ENCODE peak calls at places on chromosome 7, in ten cellular contexts. U is CD8-positive, alpha-beta memory T cell; O is breast epithelium; D is transverse colon; I is naive thymus-derived CD4-positive, alpha-beta T cell; X is suprapubic skin; T is tibial nerve; M is AG04449; P is NB4; R is kidney. L is an unnamed sample.

GRCh38 chr7:26420600-26420999 is 128.9 kb downstream of the SNX10 start:
- DNase-seq in P (no peak), T (no peak), I (no peak), O (no peak), U (no peak), D (no peak), M (no peak), X (no peak), R (no peak), L (no peak)

GRCh38 chr7:38934536-38934935 is 25.5 kb upstream of the VPS41 start:
- DNase-seq in D (no peak), P (peak), R (no peak), M (no peak), T (no peak), I (no peak), X (no peak), U (no peak), O (no peak), L (no peak)

GRCh38 chr7:6136475-6136874 is 105.3 kb downstream of the ANKRD61 start:
- DNase-seq in X (no peak), D (no peak), T (no peak), P (no peak), U (no peak), O (no peak), R (no peak), M (no peak), I (no peak), L (no peak)

GRCh38 chr7:77544523-77544922 is 7.4 kb downstream of the PTPN12 start:
- DNase-seq in T (no peak), M (no peak), O (no peak), U (no peak), P (no peak), R (no peak), X (no peak), I (no peak), D (no peak), L (no peak)

GRCh38 chr7:28669329-28669728 is 257.0 kb downstream of the CREB5 start:
- DNase-seq in U (no peak), I (no peak), P (peak), D (no peak), M (no peak), X (no peak), T (no peak), R (no peak), O (no peak), L (no peak)

GRCh38 chr7:100854146-100854895 is 1.8 kb downstream of the SLC12A9 start:
- DNase-seq in D (no peak), T (no peak), R (peak), M (no peak), U (no peak), X (no peak), I (no peak), P (no peak), O (no peak), L (no peak)

GRCh38 chr7:72476608-72477305 is 64.6 kb upstream of the CALN1 start:
- DNase-seq in M (no peak), O (no peak), U (no peak), R (no peak), X (no peak), P (no peak), I (no peak), D (no peak), T (no peak), L (no peak)

GRCh38 chr7:131196808-131197207 is 130.9 kb upstream of the MKLN1 start:
- DNase-seq in I (no peak), O (no peak), U (no peak), D (no peak), T (no peak), R (no peak), P (peak), X (no peak), M (no peak), L (peak)

GRCh38 chr7:27961255-27961654 is 219.3 kb downstream of the JAZF1 start:
- DNase-seq in R (no peak), O (no peak), I (no peak), P (peak), U (no peak), T (no peak), X (no peak), D (no peak), M (peak), L (peak)

GRCh38 chr7:102063736-102064135 is 222.9 kb upstream of the SH2B2 start:
- DNase-seq in O (no peak), R (peak), P (no peak), U (no peak), T (no peak), D (peak), X (no peak), M (no peak), I (no peak), L (peak)

GRCh38 chr7:28626629-28627262 is 214.4 kb downstream of the CREB5 start:
- DNase-seq in I (no peak), T (no peak), R (no peak), X (no peak), O (no peak), D (no peak), M (no peak), P (peak), U (no peak), L (peak)

GRCh38 chr7:29397398-29397797 is 166.2 kb upstream of the PRR15 start:
- DNase-seq in O (no peak), P (no peak), R (no peak), I (no peak), D (no peak), X (no peak), U (no peak), T (no peak), M (no peak), L (no peak)

GRCh38 chr7:192701-193536 is 548 bp downstream of the FAM20C start:
- DNase-seq in M (no peak), I (no peak), O (no peak), R (peak), D (peak), U (no peak), X (no peak), T (no peak), P (no peak), L (peak)

GRCh38 chr7:134513169-134513752 is 14.1 kb upstream of the AKR1B10 start:
- DNase-seq in P (peak), M (no peak), R (no peak), D (peak), T (no peak), X (no peak), U (no peak), O (no peak), I (peak), L (peak)

GRCh38 chr7:116674508-116675173 is 2.6 kb downstream of the MET start:
- DNase-seq in I (no peak), O (no peak), X (no peak), T (no peak), P (no peak), M (no peak), D (no peak), U (no peak), R (no peak), L (peak)

GRCh38 chr7:55526770-55527169 is 45.5 kb downstream of the VOPP1 start:
- DNase-seq in P (peak), D (no peak), O (no peak), R (no peak), I (no peak), X (no peak), T (no peak), U (no peak), M (no peak), L (no peak)

GRCh38 chr7:91618665-91619437 is 261.7 kb downstream of the MTERF1 start:
- DNase-seq in D (no peak), O (no peak), X (no peak), R (no peak), I (no peak), T (no peak), U (no peak), P (no peak), M (no peak), L (no peak)

GRCh38 chr7:18235819-18236218 is 208.2 kb upstream of the PRPS1L1 start:
- DNase-seq in M (no peak), R (no peak), T (no peak), I (no peak), O (no peak), P (no peak), D (no peak), U (no peak), X (no peak), L (no peak)

GRCh38 chr7:85019176-85019575 is 167.7 kb downstream of the SEMA3D start:
- DNase-seq in R (no peak), O (no peak), M (no peak), X (no peak), U (no peak), T (no peak), P (no peak), D (no peak), I (no peak), L (no peak)
- H3K4me3 ChIP-seq in R (no peak), O (no peak), M (no peak), X (no peak), U (no peak), T (no peak), P (no peak), D (no peak), I (no peak), L (no peak)

DNA sequence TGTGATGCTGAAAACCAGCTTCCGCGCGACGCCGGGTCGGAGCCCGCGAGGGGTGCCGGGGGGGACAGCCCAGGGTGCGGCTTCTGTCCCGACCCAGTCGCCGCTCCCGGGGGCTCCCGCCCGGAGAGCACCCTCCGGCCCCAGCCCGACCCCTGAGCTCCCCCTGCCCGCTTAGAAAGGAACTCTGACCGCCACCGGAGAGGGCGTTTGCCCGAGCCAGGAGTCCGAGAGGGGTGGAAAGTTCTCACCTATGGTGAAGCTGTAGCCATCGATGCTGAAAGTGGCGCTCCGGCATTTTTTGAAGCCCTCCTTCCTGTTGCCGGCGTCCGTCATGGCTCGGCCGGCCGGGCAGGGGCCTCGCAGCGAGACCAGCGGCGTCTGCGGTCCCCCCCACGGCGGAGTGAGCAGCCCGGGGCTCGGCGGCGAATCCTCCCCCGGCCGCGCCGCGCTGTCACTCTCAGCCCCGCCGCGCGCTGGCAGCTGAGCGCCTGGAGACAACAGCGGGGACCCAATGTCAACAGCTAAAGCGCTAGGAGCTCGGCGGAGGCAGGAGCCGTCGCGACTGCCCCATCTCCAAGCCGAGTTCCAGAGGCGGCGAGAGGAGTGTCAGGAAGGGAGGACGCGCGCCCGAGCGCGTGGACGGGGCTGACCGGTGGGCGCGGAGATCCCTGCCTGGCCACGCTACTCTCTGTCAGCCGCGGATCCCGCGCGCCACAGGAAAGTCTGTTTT is 191.6 kb downstream of the LSM5 start:
- DNase-seq in O (no peak), P (no peak), T (no peak), U (no peak), M (no peak), R (peak), I (no peak), D (no peak), X (no peak), L (peak)
- H3K4me3 ChIP-seq in O (peak), P (no peak), T (peak), U (no peak), M (peak), R (peak), I (no peak), D (peak), X (peak), L (peak)

GRCh38 chr7:85749715-85750453 is 563.0 kb upstream of the SEMA3D start:
- DNase-seq in U (no peak), P (peak), O (no peak), T (no peak), X (no peak), D (no peak), I (no peak), M (no peak), R (peak), L (no peak)

GRCh38 chr7:85748861-85749260 is 562.0 kb upstream of the SEMA3D start:
- DNase-seq in X (no peak), U (no peak), R (no peak), I (no peak), O (no peak), M (no peak), P (no peak), D (peak), T (no peak), L (no peak)

DNA sequence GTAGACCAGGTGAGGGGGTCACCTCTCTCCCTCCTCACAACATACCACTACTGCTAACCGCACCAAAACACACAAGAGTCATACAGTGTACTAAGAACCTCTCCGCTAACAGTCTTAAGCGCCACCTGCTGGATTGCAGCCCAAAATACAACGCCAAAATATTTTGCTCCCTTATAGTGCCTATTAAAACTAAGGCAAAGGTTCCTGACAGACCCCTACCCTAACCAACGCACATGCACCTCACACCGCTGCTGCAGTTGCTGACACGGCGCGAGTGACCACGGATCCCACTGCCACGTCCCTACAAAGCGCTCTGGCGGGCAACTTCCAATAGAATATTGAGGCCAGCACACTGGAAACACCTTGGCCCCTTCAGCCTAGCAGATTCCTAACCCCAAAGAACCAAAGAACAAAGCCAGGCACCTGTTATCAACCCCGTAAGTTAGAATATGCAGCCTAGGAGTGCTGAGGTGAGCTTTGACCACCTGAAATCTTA is 563.6 kb upstream of the SEMA3D start:
- DNase-seq in D (no peak), T (no peak), M (no peak), I (no peak), U (no peak), X (no peak), O (no peak), P (peak), R (no peak), L (peak)
- H3K4me3 ChIP-seq in D (no peak), T (no peak), M (no peak), I (no peak), U (no peak), X (no peak), O (no peak), P (no peak), R (no peak), L (no peak)

GRCh38 chr7:11935905-11936304 is 103.9 kb upstream of the THSD7A start:
- DNase-seq in D (no peak), U (no peak), M (no peak), O (no peak), R (no peak), P (no peak), T (no peak), I (no peak), X (no peak), L (peak)

GRCh38 chr7:11934766-11935165 is 102.8 kb upstream of the THSD7A start:
- DNase-seq in T (no peak), O (no peak), I (no peak), X (no peak), M (no peak), U (no peak), R (no peak), P (no peak), D (no peak), L (no peak)

DNA sequence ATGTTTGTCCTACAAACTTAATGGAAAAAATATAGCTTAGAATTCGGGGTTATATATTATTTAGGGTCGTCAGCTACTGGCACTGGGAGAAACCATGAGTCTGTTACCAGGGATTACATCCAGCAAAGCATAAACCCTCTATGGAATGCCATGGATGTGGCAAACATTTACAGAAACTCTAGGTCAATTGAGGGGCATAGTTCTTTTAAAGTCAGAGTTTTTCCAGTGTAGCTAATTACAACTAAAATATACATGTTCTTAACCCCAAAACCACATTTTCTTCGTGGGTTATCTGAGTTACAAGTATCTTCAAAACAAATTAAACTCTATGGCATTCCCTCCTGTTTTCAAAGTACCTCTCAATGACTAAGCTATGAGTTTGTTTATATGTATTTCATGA is 99.3 kb upstream of the THSD7A start:
- DNase-seq in U (no peak), T (no peak), M (no peak), P (no peak), I (no peak), O (no peak), D (no peak), R (no peak), X (no peak), L (no peak)
- H3K4me3 ChIP-seq in U (no peak), T (no peak), M (no peak), P (no peak), I (no peak), O (no peak), D (no peak), R (no peak), X (no peak), L (no peak)

GRCh38 chr7:79453266-79453557 is 255 bp downstream of the MAGI2 start:
- DNase-seq in R (no peak), T (no peak), P (no peak), D (no peak), X (no peak), I (no peak), M (no peak), U (no peak), O (no peak), L (no peak)
- H3K4me3 ChIP-seq in R (peak), T (peak), P (no peak), D (peak), X (peak), I (no peak), M (peak), U (no peak), O (peak), L (peak)

DNA sequence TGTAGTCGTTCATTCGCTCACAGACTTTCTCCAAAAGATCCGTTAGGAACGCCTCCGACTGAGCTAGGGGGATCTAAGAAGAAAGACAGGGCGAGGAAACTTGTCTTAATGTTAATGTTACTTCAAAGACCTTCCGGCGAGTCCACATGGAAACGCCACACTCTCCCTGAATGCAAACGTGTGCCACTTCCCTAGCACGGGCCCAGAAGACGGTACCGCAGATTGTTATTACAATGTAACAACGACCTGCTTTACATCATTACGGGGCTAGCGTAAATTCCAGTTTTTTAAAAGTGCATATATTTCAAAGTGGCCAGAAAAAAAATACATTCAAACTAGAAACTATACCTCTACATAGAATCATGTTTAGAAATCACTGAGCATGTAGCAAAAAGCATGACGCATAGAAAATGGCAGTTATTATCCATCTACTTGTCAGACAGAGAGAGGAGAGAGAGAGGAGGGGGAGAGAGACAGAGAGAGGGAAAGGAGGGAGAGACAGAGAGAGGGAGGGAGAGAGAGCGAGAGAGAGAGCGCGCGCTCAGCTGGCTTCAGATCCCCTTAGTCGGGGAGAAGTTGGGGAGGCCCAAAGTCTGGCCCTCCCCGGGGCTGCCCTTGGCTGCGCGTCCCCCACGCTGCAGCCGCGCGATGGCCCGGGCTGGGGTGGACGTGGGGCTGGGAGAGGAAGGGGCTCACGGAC is 37.2 kb downstream of the CNPY1 start:
- DNase-seq in D (no peak), U (no peak), M (no peak), O (no peak), X (no peak), P (no peak), I (no peak), T (no peak), R (no peak), L (no peak)
- H3K4me3 ChIP-seq in D (no peak), U (no peak), M (no peak), O (no peak), X (no peak), P (no peak), I (no peak), T (no peak), R (no peak), L (no peak)

GRCh38 chr7:33039905-33040292 is 22.7 kb downstream of the NT5C3A start:
- DNase-seq in D (no peak), I (no peak), R (no peak), T (no peak), P (no peak), M (no peak), X (no peak), O (no peak), U (no peak), L (no peak)
- H3K4me3 ChIP-seq in D (peak), I (peak), R (peak), T (peak), P (no peak), M (peak), X (peak), O (peak), U (peak), L (peak)

GRCh38 chr7:21077602-21078001 is 290.9 kb upstream of the SP8 start:
- DNase-seq in P (no peak), D (no peak), I (no peak), O (no peak), M (no peak), X (no peak), T (no peak), R (no peak), U (no peak), L (no peak)
- H3K4me3 ChIP-seq in P (no peak), D (no peak), I (no peak), O (no peak), M (no peak), X (no peak), T (no peak), R (no peak), U (no peak), L (no peak)

DNA sequence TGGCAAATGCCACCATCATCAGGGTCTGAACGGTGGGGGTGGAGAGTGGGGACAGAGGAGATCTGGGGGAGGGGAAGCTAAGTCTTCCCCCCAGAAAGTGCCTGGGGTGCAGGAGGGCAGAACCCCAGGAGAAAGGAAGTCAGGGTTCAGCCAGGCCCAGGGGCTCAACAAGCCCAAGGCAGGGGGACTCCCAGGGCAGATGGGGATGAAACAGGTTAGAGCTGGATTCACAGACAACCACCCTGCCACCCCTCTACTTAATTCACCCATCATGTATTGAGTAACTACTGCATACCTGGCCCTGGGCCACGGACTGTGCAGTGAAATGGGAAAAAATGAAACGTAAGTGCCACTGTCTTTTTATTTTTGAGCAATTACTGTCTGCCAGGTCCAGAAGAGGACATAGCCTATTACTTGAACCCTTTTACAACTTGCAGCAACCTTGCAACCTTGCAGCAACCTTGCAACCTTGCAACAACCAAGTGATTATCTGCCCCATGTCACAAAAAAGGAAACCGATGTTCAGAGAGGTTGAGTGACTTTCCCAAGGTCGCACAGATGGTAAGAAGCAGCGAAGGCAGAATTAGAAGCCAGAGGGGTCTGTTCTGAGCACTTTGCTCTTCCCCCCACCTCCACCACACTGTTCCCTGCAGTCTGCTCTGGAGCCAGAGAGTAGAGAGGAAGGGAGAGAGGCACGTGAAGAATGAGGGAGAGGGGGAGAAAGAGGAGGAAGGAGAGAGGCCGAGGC is 4.8 kb downstream of the ELN start:
- DNase-seq in T (peak), U (no peak), D (no peak), R (no peak), I (no peak), X (no peak), M (no peak), O (no peak), P (no peak), L (peak)
- H3K4me3 ChIP-seq in T (no peak), U (no peak), D (no peak), R (no peak), I (no peak), X (peak), M (no peak), O (peak), P (no peak), L (peak)

L was measured in adipocyte.